ENCODE peak calls at places on chromosomes 12 and 14, in nine cellular contexts. N is SK-N-SH, M is transverse colon, B is stomach, K is tibial nerve, Y is upper lobe of left lung, P is A549, D is suprapubic skin, T is K562. W is an unnamed sample.
A peak's percentile ranks its signal among the peaks of the same experiment; 100 is the strongest.

GRCh38 chr12:48988030-48988649 is 10.0 kb downstream of the WNT1 start:
- DNase-seq in Y (no peak), M (peak; percentile 75), B (peak; percentile 74), T (peak; percentile 77), P (peak; percentile 68), N (peak; percentile 87), K (peak; percentile 51), D (no peak), W (no peak)

GRCh38 chr12:6533653-6534157 is 612 bp upstream of the GAPDH start:
- DNase-seq in Y (peak; percentile 89), K (no peak), B (peak; percentile 54), M (peak; percentile 68), D (no peak), T (peak; percentile 87), P (peak; percentile 68), N (peak; percentile 87), W (peak; percentile 77)

GRCh38 chr12:132565365-132565764 is 45.0 kb downstream of the LRCOL1 start:
- DNase-seq in D (no peak), N (no peak), T (no peak), M (no peak), B (no peak), Y (peak; percentile 0), K (no peak), P (no peak), W (no peak)

GRCh38 chr14:76811561-76811960 is 1.1 kb downstream of the ANGEL1 start:
- DNase-seq in T (peak; percentile 17), B (no peak), M (no peak), P (no peak), N (no peak), K (no peak), Y (no peak), D (no peak), W (no peak)

GRCh38 chr12:39592295-39592694 is 27.3 kb downstream of the ABCD2 start:
- DNase-seq in Y (no peak), K (no peak), D (no peak), M (no peak), P (no peak), B (no peak), N (no peak), T (no peak), W (no peak)

GRCh38 chr14:88078525-88078924 is 73.6 kb downstream of the GPR65 start:
- DNase-seq in D (no peak), B (no peak), T (no peak), P (no peak), N (no peak), M (no peak), K (no peak), Y (no peak), W (no peak)

GRCh38 chr12:54405573-54405972 is 13.5 kb downstream of the ITGA5 start:
- DNase-seq in B (no peak), K (no peak), Y (no peak), T (no peak), P (no peak), N (no peak), D (no peak), M (no peak), W (no peak)

GRCh38 chr14:73777420-73777819 is 63.2 kb upstream of the PNMA1 start:
- DNase-seq in K (no peak), M (no peak), Y (no peak), B (no peak), D (no peak), P (no peak), N (no peak), T (no peak), W (peak; percentile 11)

GRCh38 chr12:13383379-13383778 is 186.9 kb downstream of the EMP1 start:
- DNase-seq in T (no peak), K (no peak), D (no peak), M (peak; percentile 71), Y (no peak), N (no peak), P (no peak), B (peak; percentile 51), W (no peak)

GRCh38 chr14:88228519-88229236 is 94.4 kb downstream of the KCNK10 start:
- DNase-seq in B (no peak), D (no peak), K (no peak), T (no peak), M (no peak), P (no peak), Y (no peak), N (no peak), W (no peak)

GRCh38 chr14:89673499-89674225 is 256.6 kb upstream of the FOXN3 start:
- DNase-seq in M (peak; percentile 58), K (no peak), T (no peak), D (no peak), Y (no peak), N (no peak), P (no peak), B (no peak), W (no peak)

GRCh38 chr12:93759512-93760081 is 82.4 kb downstream of the CRADD start:
- DNase-seq in Y (no peak), D (no peak), B (no peak), M (no peak), P (no peak), T (peak; percentile 35), N (no peak), K (no peak), W (no peak)

GRCh38 chr12:64534672-64535199 is 75.6 kb upstream of the RASSF3 start:
- DNase-seq in D (no peak), T (no peak), K (no peak), M (no peak), Y (no peak), P (no peak), B (no peak), N (no peak), W (no peak)

GRCh38 chr12:64530566-64530965 is 78.6 kb downstream of the TBK1 start:
- DNase-seq in P (no peak), D (no peak), N (no peak), K (no peak), T (no peak), M (no peak), B (no peak), Y (no peak), W (no peak)

GRCh38 chr12:64531665-64532334 is 78.5 kb upstream of the RASSF3 start:
- DNase-seq in N (no peak), T (no peak), K (no peak), P (no peak), Y (no peak), D (no peak), M (no peak), B (no peak), W (no peak)

GRCh38 chr12:64528616-64529015 is 76.7 kb downstream of the TBK1 start:
- DNase-seq in T (no peak), M (no peak), Y (no peak), D (no peak), P (no peak), B (no peak), N (peak; percentile 22), K (no peak), W (no peak)

GRCh38 chr12:64532734-64533351 is 77.5 kb upstream of the RASSF3 start:
- DNase-seq in B (no peak), P (no peak), N (no peak), D (no peak), M (no peak), Y (no peak), T (no peak), K (no peak), W (no peak)
- TF ChIP-seq EP300 in B (no peak), P (no peak), N (no peak), D (no peak), M (no peak), Y (no peak), T (no peak), K (no peak), W (no peak)

DNA sequence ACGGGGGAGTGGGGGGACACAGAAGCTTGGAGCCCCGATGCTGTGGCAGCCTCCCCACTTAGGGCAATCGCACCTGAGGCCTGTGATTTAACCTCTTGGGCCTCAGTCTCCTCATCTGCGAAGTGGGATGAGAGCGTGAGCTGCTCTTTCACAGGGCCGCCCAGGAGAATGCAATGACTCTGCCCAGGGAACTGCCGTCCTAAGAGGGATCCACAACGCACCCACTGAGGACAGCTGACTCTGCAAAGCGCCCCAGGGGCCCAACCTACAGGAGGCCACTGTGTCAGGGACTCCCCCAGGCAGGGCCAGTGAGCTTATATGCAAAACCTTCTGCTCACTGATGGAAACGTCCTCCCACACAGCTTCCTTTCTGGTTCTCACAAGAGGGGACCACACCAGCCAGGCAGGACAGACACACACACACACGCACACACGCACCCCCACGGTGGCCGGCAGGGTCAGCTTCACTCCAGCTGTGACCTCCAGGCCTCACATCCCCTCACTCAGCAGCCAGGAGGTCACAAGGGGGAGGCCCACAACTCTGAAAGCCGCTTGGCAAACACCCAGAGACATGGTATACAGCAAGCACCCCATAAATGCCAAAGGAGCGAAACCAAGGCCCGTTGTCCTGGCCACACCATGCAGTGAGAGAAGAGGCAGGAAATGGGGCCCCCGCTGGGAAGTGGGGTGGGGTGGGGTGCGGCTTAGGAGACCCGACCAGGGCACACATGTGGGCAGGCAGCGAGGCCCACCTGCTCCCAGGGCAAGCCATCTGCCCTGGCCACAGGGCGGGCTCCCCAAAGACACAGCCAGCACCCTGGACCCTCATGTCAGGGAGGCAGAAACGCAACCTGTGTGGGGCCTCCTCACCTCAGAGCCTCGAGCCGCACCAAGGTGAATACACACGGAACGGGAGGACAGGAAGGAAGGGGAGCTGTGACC is 73.3 kb downstream of the NCOR2 start:
- DNase-seq in K (no peak), M (peak; percentile 51), Y (no peak), T (peak; percentile 20), N (no peak), B (no peak), P (no peak), D (no peak), W (no peak)
- TF ChIP-seq EP300 in K (no peak), M (no peak), Y (no peak), T (no peak), N (no peak), B (no peak), P (no peak), D (no peak), W (no peak)

GRCh38 chr12:121499929-121500793 is 80.7 kb downstream of the KDM2B start:
- DNase-seq in K (peak; percentile 78), T (peak; percentile 82), B (peak; percentile 84), N (peak; percentile 90), D (no peak), Y (peak; percentile 97), M (peak; percentile 82), P (peak; percentile 92), W (peak; percentile 85)
- TF ChIP-seq EP300 in K (no peak), T (no peak), B (no peak), N (no peak), D (no peak), Y (no peak), M (no peak), P (no peak), W (no peak)

DNA sequence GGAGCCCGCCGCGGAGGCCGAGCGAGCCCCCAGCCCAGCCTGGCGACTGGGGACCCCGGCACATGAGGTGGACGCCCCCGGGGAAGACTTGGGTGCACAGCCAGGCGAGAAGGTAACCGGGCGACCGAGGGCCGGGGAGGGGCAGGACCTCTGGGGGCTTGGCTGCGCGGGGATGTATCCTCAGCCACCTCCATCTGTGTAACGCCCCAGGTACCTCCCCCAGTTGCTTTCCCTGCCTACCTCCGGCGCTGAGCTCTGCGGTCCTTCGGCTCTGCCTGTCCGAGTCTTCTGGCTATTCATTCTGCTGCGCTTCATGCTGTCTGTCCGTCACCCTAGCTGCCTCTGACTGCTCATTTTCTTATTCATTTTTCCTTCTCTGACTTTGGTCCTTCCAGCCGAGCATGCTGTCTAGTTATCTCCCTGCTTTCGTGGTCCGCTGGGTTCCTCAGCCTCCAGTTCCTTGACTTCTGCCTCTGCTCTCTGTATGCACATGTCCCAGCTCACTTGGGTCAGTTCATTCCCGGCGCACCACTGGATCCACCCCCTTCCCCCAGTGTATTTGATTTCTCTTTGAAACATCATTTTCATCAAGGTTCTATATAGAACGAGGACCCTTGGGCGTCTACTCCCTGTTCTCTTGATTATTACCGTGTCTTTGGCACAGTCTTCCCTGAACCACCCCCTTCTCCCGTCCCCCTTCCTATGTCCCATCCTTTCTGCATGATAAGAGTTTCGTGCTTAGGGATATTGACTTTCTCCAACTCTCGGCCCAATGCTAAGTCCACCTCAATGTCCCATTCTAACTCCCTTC is 612 bp downstream of the PHC1 start:
- DNase-seq in M (peak; percentile 62), D (peak; percentile 82), N (peak; percentile 83), K (no peak), B (peak; percentile 49), Y (peak; percentile 87), T (peak; percentile 68), P (peak; percentile 70), W (peak; percentile 59)
- TF ChIP-seq EP300 in M (no peak), D (no peak), N (no peak), K (no peak), B (no peak), Y (no peak), T (no peak), P (no peak), W (no peak)